ENCODE peak calls at places on chromosomes 16 and 17, in four cellular contexts. T is T-helper 17 cell, Z is AG08395, O is heart left ventricle. X is an unnamed sample.

GRCh38 chr17:78112508-78113471 is 15.8 kb downstream of the TMC6 start:
- DNase-seq in T (peak), O (peak), Z (peak), X (peak)

GRCh38 chr17:32769846-32770245 is 107.1 kb downstream of the MYO1D start:
- DNase-seq in Z (no peak), O (no peak), T (no peak), X (no peak)

GRCh38 chr16:15899538-15900100 is 11.2 kb upstream of the CEP20 start:
- DNase-seq in Z (peak), T (no peak), O (no peak), X (peak)

GRCh38 chr17:81482673-81483072 is 29.9 kb downstream of the ACTG1 start:
- DNase-seq in Z (no peak), O (no peak), T (no peak), X (no peak)

GRCh38 chr16:1991588-1992474 is 2.1 kb downstream of the SYNGR3 start:
- DNase-seq in T (peak), O (peak), Z (peak), X (peak)

GRCh38 chr17:36849871-36850348 is 87.4 kb upstream of the LHX1 start:
- DNase-seq in T (no peak), Z (peak), O (no peak), X (peak)

GRCh38 chr17:21081967-21082366 is 39.2 kb upstream of the USP22 start:
- DNase-seq in O (no peak), Z (no peak), T (no peak), X (no peak)

GRCh38 chr16:83187404-83187803 is 560.6 kb downstream of the CDH13 start:
- DNase-seq in O (no peak), T (no peak), Z (peak), X (peak)

GRCh38 chr17:39671651-39672521 is 3.6 kb downstream of the PNMT start:
- DNase-seq in T (no peak), O (peak), Z (peak), X (peak)

GRCh38 chr17:72715906-72716572 is 376.4 kb downstream of the SLC39A11 start:
- DNase-seq in O (no peak), T (no peak), Z (peak), X (peak)

GRCh38 chr17:79533116-79533515 is 77.7 kb downstream of the RBFOX3 start:
- DNase-seq in O (no peak), Z (no peak), T (no peak), X (no peak)

GRCh38 chr16:89828199-89828869 is at the start of gene SPIRE2:
- DNase-seq in O (peak), T (peak), Z (peak), X (peak)

GRCh38 chr17:41617136-41617535 is 4.6 kb upstream of the KRT16 start:
- DNase-seq in T (no peak), Z (no peak), O (no peak), X (no peak)

GRCh38 chr16:89330177-89330856 is 112.8 kb downstream of the ZNF778 start:
- DNase-seq in Z (no peak), T (peak), O (no peak), X (peak)

GRCh38 chr17:81575836-81576235 is 23.7 kb upstream of the FAAP100 start:
- DNase-seq in Z (no peak), T (no peak), O (no peak), X (no peak)

GRCh38 chr17:37488607-37489196 is 989 bp upstream of the DUSP14 start:
- DNase-seq in Z (peak), T (peak), O (peak), X (peak)

GRCh38 chr16:31529398-31530312 is 2.0 kb downstream of the AHSP start:
- DNase-seq in T (no peak), Z (no peak), O (no peak), X (no peak)

GRCh38 chr17:8122923-8123694 is 797 bp downstream of the HES7 start:
- DNase-seq in O (no peak), T (no peak), Z (no peak), X (peak)

GRCh38 chr16:2987854-2988253 is 7.6 kb upstream of the PKMYT1 start:
- DNase-seq in Z (no peak), O (no peak), T (no peak), X (no peak)

GRCh38 chr17:2867441-2868424 is 71.5 kb downstream of the RAP1GAP2 start:
- DNase-seq in Z (peak), O (no peak), T (no peak), X (peak)

GRCh38 chr16:52405441-52405840 is 141.5 kb downstream of the TOX3 start:
- DNase-seq in Z (no peak), O (no peak), T (no peak), X (no peak)

GRCh38 chr16:66588981-66589713 is 9.9 kb downstream of the CMTM2 start:
- DNase-seq in Z (no peak), T (peak), O (peak), X (peak)

GRCh38 chr17:40490289-40490853 is 11.1 kb downstream of the TNS4 start:
- DNase-seq in T (no peak), Z (peak), O (peak), X (no peak)

GRCh38 chr17:5399767-5400166 is 19.7 kb downstream of the NUP88 start:
- DNase-seq in O (no peak), Z (no peak), T (no peak), X (no peak)

X was measured in RPMI7951.